ENCODE peak calls at places on chromosomes 16 and 17, in five cellular contexts. R is fibroblast of villous mesenchyme, K is heart left ventricle, Y is progenitor cell of endocrine pancreas, G is choroid plexus epithelial cell. C is an unnamed sample.

GRCh38 chr16:54106078-54106477 is 180.5 kb downstream of the IRX3 start:
- DNase-seq in R (no peak), Y (no peak), K (no peak), G (no peak), C (no peak)

GRCh38 chr16:57479422-57480126 is 6.7 kb downstream of the DOK4 start:
- DNase-seq in R (peak), K (peak), G (peak), Y (no peak), C (peak)

GRCh38 chr17:28334176-28334575 is 1.1 kb downstream of the IFT20 start:
- DNase-seq in R (peak), Y (no peak), K (no peak), G (peak), C (no peak)

GRCh38 chr16:11550651-11551498 is 35.8 kb downstream of the LITAF start:
- DNase-seq in R (peak), Y (no peak), K (no peak), G (peak), C (no peak)

GRCh38 chr17:44928950-44929720 is 13.8 kb upstream of the GFAP start:
- DNase-seq in K (no peak), Y (no peak), G (no peak), R (no peak), C (no peak)

GRCh38 chr16:65413861-65414260 is 292.0 kb upstream of the CDH11 start:
- DNase-seq in G (peak), Y (no peak), K (no peak), R (peak), C (no peak)

GRCh38 chr17:31274252-31274651 is 22.8 kb downstream of the OMG start:
- DNase-seq in K (no peak), R (peak), G (peak), Y (no peak), C (no peak)

GRCh38 chr16:15054357-15055140 is 1.3 kb downstream of the NTAN1 start:
- DNase-seq in R (no peak), K (no peak), Y (no peak), G (no peak), C (no peak)

GRCh38 chr17:75130632-75131277 is 787 bp downstream of the NT5C start:
- DNase-seq in Y (peak), R (peak), G (peak), K (peak), C (peak)

GRCh38 chr17:82006468-82007227 is 16.0 kb downstream of the CENPX start:
- DNase-seq in R (peak), Y (no peak), G (no peak), K (no peak), C (no peak)

GRCh38 chr17:12789976-12790805 is 893 bp downstream of the ARHGAP44 start:
- DNase-seq in R (peak), G (no peak), K (no peak), Y (peak), C (peak)

GRCh38 chr17:82876149-82876548 is 36.3 kb upstream of the ZNF750 start:
- DNase-seq in R (peak), Y (no peak), K (peak), G (peak), C (no peak)

GRCh38 chr17:75664099-75664549 is 2.8 kb downstream of the RECQL5 start:
- DNase-seq in R (no peak), G (no peak), Y (no peak), K (no peak), C (no peak)

GRCh38 chr16:30078744-30079143 is 3.0 kb downstream of the PPP4C start:
- DNase-seq in K (no peak), G (no peak), R (no peak), Y (no peak), C (no peak)

GRCh38 chr16:30076276-30076791 is 540 bp downstream of the PPP4C start:
- DNase-seq in Y (no peak), R (peak), G (no peak), K (peak), C (no peak)

GRCh38 chr16:30079480-30079879 is 3.7 kb downstream of the PPP4C start:
- DNase-seq in G (no peak), R (no peak), K (no peak), Y (no peak), C (no peak)

GRCh38 chr16:30077656-30078055 is 1.9 kb downstream of the PPP4C start:
- DNase-seq in R (no peak), Y (no peak), G (no peak), K (no peak), C (no peak)

GRCh38 chr16:30075503-30076275 is at the start of gene PPP4C:
- DNase-seq in K (peak), R (peak), G (peak), Y (peak), C (peak)
- TF ChIP-seq CTCF in K (peak), R (peak), G (peak), Y (peak), C (no peak)

GRCh38 chr17:40327735-40328385 is 18.9 kb downstream of the RARA start:
- DNase-seq in K (peak), R (no peak), G (no peak), Y (no peak), C (no peak)
- TF ChIP-seq CTCF in K (no peak), R (no peak), G (no peak), Y (no peak), C (no peak)

DNA sequence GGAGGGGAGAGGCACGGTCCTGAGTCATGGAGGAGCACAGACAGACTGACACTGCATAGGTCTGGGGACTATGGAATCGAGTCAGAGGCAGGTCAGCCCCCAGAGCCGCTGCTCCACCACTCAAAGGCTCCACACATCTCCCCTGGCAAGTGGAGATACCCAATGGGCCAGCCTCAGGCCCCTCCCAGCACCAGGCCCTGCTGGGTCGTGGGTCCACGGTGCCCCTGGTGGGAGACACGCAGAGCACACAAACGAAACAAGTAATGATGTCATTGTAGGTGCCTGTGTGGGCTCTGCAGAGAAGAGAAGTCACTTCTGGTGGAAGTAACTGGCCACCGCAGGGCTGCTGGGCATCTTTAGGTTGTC is 59.4 kb upstream of the ENPP7 start:
- DNase-seq in K (no peak), R (no peak), G (no peak), Y (no peak), C (no peak)
- TF ChIP-seq CTCF in K (no peak), R (no peak), G (no peak), Y (no peak), C (no peak)

GRCh38 chr17:8651013-8651412 is 20.5 kb upstream of the MYH10 start:
- DNase-seq in G (no peak), R (no peak), K (no peak), Y (no peak), C (no peak)
- TF ChIP-seq CTCF in G (peak), R (no peak), K (no peak), Y (no peak), C (no peak)

GRCh38 chr17:57604771-57605733 is 140.0 kb downstream of the CCDC182 start:
- DNase-seq in Y (no peak), K (peak), R (peak), G (peak), C (peak)

GRCh38 chr17:57607553-57608120 is 137.5 kb downstream of the CCDC182 start:
- DNase-seq in G (no peak), K (no peak), Y (no peak), R (no peak), C (no peak)

GRCh38 chr17:57603978-57604377 is 141.1 kb downstream of the CCDC182 start:
- DNase-seq in G (no peak), R (no peak), Y (no peak), K (no peak), C (no peak)

GRCh38 chr17:57606111-57606875 is 138.8 kb downstream of the CCDC182 start:
- DNase-seq in G (no peak), K (no peak), Y (no peak), R (no peak), C (no peak)

DNA sequence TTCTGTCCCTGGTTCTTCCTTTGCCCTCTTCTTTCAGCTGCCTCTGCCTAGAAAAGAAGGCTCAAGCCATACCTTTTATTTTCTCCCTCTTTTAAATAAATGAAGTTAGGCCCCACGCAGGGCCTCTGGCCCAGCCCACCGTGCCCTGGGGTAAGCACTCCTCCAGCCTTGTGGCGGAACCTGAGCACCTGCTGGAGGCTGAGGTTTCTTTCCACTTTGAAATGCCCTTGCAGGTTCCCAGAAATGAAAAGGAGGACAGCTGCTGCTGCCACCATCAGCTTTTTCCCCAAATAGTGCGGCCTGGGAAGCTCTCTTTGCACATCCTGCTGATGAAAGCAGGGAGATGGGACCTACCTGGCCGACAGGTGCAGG is 139.4 kb downstream of the CCDC182 start:
- DNase-seq in K (no peak), G (no peak), R (no peak), Y (no peak), C (no peak)
- TF ChIP-seq CTCF in K (no peak), G (no peak), R (no peak), Y (no peak), C (no peak)

DNA sequence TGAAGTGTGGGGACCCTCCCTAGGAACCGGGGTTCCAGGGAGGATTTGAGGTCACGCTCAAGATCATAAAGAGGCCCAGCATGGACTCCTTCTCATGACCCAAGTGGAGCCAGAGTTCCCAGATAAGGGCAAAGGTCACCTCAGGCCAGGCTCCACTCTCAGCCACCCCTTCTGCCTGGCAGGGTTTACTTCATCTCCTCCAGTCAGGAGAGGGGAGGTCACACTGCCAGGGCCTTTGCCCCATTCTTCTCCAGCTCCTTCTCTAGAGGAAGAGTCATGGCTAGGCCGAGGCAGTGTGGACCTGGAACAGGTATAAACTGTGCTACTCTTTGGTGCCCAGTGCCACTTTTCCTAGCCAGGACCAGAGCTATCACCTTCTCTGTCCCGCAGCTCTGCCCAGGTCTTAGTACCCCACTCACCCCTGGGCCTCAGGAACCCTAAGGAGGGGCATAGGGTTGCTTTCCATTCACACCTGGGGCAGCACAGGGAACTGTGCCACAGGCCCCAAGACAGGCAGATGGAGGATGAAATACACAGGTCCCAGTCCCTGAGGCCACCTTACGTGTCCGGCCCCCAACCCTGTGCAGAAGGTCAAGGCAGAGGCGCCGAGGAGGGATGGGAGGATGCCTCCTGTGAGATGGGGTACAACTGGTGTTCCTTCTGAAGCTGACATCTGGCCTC is 877 bp upstream of the ACSF2 start:
- DNase-seq in R (no peak), G (no peak), Y (no peak), K (peak), C (no peak)
- TF ChIP-seq CTCF in R (no peak), G (no peak), Y (no peak), K (no peak), C (no peak)

GRCh38 chr17:73304971-73305786 is 6.6 kb downstream of the CDC42EP4 start:
- DNase-seq in Y (no peak), G (peak), K (peak), R (peak), C (peak)
- TF ChIP-seq CTCF in Y (peak), G (peak), K (peak), R (peak), C (no peak)

GRCh38 chr17:60163108-60163784 is 13.5 kb downstream of the CA4 start:
- DNase-seq in G (no peak), R (no peak), Y (no peak), K (no peak), C (no peak)
- TF ChIP-seq CTCF in G (peak), R (no peak), Y (peak), K (no peak), C (no peak)

DNA sequence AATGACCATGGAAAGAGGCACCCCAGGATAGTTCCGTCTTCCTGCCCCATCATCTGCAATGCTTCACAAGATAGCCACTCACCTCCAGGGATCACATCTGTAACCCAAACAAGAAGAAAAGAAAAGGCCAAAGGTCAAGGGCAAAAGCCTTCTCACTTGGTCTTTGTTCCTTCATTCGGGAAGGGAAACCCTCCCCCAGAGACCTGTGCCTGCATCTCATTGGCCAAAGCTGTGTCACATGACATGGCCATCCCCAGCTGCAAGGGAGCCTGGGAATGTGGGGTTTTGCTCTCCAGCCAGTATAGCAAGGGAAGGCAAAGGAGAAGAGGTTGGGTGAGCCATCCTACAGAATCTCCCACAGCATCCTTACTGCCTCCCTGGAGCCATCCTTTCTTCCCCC is 47.9 kb downstream of the NOL11 start:
- DNase-seq in K (no peak), G (no peak), R (no peak), Y (no peak), C (no peak)
- TF ChIP-seq CTCF in K (no peak), G (no peak), R (no peak), Y (no peak), C (no peak)

C was measured in nephron progenitor cell.